ENCODE peak calls at places on chromosomes 13 and 19, in five cellular contexts. X, U, K, Z and F are unnamed samples.

GRCh38 chr13:113349491-113349890 is 14.4 kb downstream of the GRTP1 start:
- DNase-seq in X (no peak), U (no peak), K (no peak), Z (no peak), F (peak; percentile 20)

GRCh38 chr13:107764012-107764411 is 451.3 kb downstream of the LIG4 start:
- DNase-seq in X (no peak), U (no peak), K (no peak), Z (no peak), F (no peak)

GRCh38 chr13:42485272-42485671 is 88.7 kb upstream of the TNFSF11 start:
- DNase-seq in X (no peak), U (no peak), K (no peak), Z (no peak), F (no peak)

GRCh38 chr13:112657850-112658445 is 31.9 kb upstream of the ATP11A start:
- DNase-seq in X (peak; percentile 96), U (no peak), K (peak; percentile 81), Z (peak; percentile 70), F (peak; percentile 33)

GRCh38 chr13:51005566-51005965 is 96.0 kb downstream of the RNASEH2B start:
- DNase-seq in X (no peak), U (no peak), K (no peak), Z (no peak), F (no peak)

GRCh38 chr19:16441661-16442071 is 30.1 kb downstream of the EPS15L1 start:
- DNase-seq in X (peak; percentile 66), U (peak; percentile 38), K (no peak), Z (peak; percentile 28), F (peak; percentile 71)

GRCh38 chr13:111482126-111482525 is 161.7 kb downstream of the TEX29 start:
- DNase-seq in X (no peak), U (no peak), K (no peak), Z (no peak), F (no peak)

GRCh38 chr13:28654276-28654675 is 4.7 kb upstream of the POMP start:
- DNase-seq in X (peak; percentile 36), U (no peak), K (peak; percentile 45), Z (no peak), F (no peak)

GRCh38 chr13:39699274-39699673 is 43.8 kb downstream of the COG6 start:
- DNase-seq in X (no peak), U (no peak), K (no peak), Z (no peak), F (no peak)

GRCh38 chr13:52070929-52071523 is 46.5 kb downstream of the UTP14C start:
- DNase-seq in X (peak; percentile 66), U (no peak), K (peak; percentile 32), Z (peak; percentile 32), F (no peak)

GRCh38 chr19:7494416-7495098 is 5.7 kb upstream of the PEX11G start:
- DNase-seq in X (no peak), U (no peak), K (no peak), Z (peak; percentile 93), F (no peak)

GRCh38 chr19:54352546-54352945 is 12.2 kb downstream of the LAIR1 start:
- DNase-seq in X (no peak), U (no peak), K (no peak), Z (no peak), F (no peak)

GRCh38 chr19:18399008-18399407 is 1.6 kb upstream of the LRRC25 start:
- DNase-seq in X (peak; percentile 65), U (no peak), K (peak; percentile 87), Z (peak; percentile 80), F (no peak)

GRCh38 chr13:41848435-41849255 is 112.3 kb downstream of the VWA8 start:
- DNase-seq in X (no peak), U (no peak), K (peak; percentile 52), Z (no peak), F (no peak)

GRCh38 chr19:15114153-15114540 is 6.9 kb downstream of the SYDE1 start:
- DNase-seq in X (no peak), U (no peak), K (peak; percentile 65), Z (peak; percentile 20), F (no peak)

GRCh38 chr19:48181505-48181904 is 11.0 kb downstream of the ZSWIM9 start:
- DNase-seq in X (no peak), U (no peak), K (no peak), Z (no peak), F (no peak)

GRCh38 chr13:103282571-103283450 is 216.6 kb upstream of the SLC10A2 start:
- DNase-seq in X (peak; percentile 94), U (no peak), K (peak; percentile 49), Z (peak; percentile 47), F (no peak)

GRCh38 chr19:52703917-52704316 is 30.9 kb downstream of the ZNF611 start:
- DNase-seq in X (no peak), U (no peak), K (no peak), Z (no peak), F (no peak)

GRCh38 chr13:60074397-60074796 is 89.3 kb downstream of the DIAPH3 start:
- DNase-seq in X (no peak), U (no peak), K (peak; percentile 50), Z (no peak), F (no peak)

GRCh38 chr19:2270157-2270571 is 11.8 kb downstream of the PEAK3 start:
- DNase-seq in X (peak; percentile 29), U (no peak), K (no peak), Z (no peak), F (no peak)
- H3K23ac ChIP-seq in X (no peak overlapping the region), U (peak overlapping the region; percentile 100), K (peak overlapping the region; percentile 75), Z (peak overlapping the region; percentile 91), F (no peak overlapping the region)

DNA sequence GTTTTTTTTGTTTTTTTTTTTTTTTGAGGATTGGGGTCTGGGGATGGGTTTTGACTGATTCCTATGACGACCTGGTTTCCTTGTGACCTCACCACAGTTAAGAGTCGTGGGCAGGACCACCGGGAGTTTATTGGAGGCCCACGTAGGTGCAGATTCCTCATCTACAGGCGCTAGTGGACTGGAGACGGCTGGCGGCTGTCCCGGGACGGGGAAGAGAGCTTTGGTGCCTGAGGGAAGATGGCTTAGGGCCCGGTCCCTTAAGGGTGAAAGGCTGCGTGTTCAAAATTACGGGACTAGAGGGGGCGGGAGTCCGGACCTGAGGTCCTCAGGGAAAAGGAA is 679 bp upstream of the TEAD2 start:
- DNase-seq in X (peak; percentile 49), U (peak; percentile 45), K (peak; percentile 45), Z (no peak), F (no peak)
- H4K91ac ChIP-seq in X (no peak overlapping the region), U (no peak overlapping the region), K (peak overlapping the region; percentile 59), Z (no peak overlapping the region), F (no peak overlapping the region)

GRCh38 chr19:19463348-19464117 is 51.8 kb downstream of the TSSK6 start:
- DNase-seq in X (no peak), U (no peak), K (peak; percentile 86), Z (peak; percentile 83), F (no peak)
- H3K23ac ChIP-seq in X (peak overlapping the region; percentile 18), U (peak overlapping the region; percentile 2), K (peak overlapping the region; percentile 91), Z (no peak overlapping the region), F (no peak overlapping the region)

GRCh38 chr19:35223856-35224505 is 4.6 kb downstream of the FAM187B start:
- DNase-seq in X (no peak), U (no peak), K (no peak), Z (no peak), F (no peak)

GRCh38 chr19:35228177-35228930 is at the start of gene FAM187B:
- DNase-seq in X (no peak), U (no peak), K (no peak), Z (no peak), F (no peak)

GRCh38 chr19:35226748-35227147 is 1.8 kb downstream of the FAM187B start:
- DNase-seq in X (no peak), U (no peak), K (no peak), Z (no peak), F (no peak)

GRCh38 chr19:35224681-35225604 is 3.6 kb downstream of the FAM187B start:
- DNase-seq in X (no peak), U (no peak), K (no peak), Z (no peak), F (peak; percentile 80)

DNA sequence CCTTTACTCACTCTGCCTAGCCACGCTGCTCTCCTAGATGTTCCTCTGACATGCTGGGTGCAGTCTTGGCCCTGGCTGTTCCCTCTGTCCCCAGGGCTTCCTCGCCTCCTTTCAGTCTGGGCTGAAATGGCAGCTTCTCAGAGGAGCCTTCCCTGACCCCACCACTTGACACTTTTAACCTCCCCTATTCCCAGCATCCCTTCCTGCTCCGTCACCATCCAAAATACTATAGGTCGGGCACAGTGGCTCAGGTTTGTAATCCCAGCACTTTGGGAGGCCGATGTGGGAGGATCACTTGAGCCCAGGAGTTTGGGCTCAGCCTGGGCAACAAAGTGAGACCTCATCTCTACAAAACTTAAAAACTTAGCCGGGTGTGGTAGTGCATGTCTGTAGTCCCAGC is 2.6 kb downstream of the FAM187B start:
- DNase-seq in X (no peak), U (no peak), K (no peak), Z (no peak), F (no peak)
- H4K91ac ChIP-seq in X (no peak overlapping the region), U (no peak overlapping the region), K (no peak overlapping the region), Z (no peak overlapping the region), F (no peak overlapping the region)